ENCODE peak calls at places on chromosomes 12 and 14, in six cellular contexts. F, R, I, J, O and U are unnamed samples.

GRCh38 chr14:74492413-74493342 is at the start of gene NPC2:
- DNase-seq in F (no peak), R (no peak), J (no peak), I (no peak), O (no peak), U (no peak)

GRCh38 chr14:35353409-35354172 is 51.0 kb downstream of the NFKBIA start:
- DNase-seq in R (no peak), O (no peak), F (no peak), J (no peak), I (no peak), U (no peak)

GRCh38 chr14:57833304-57833703 is 32.6 kb downstream of the SLC35F4 start:
- DNase-seq in I (no peak), O (no peak), J (no peak), F (no peak), R (peak; percentile 94), U (no peak)

GRCh38 chr12:102022286-102022685 is 39.5 kb downstream of the WASHC3 start:
- DNase-seq in R (no peak), J (no peak), F (no peak), O (no peak), I (no peak), U (no peak)

GRCh38 chr14:74867673-74868072 is 8.3 kb downstream of the PROX2 start:
- DNase-seq in J (no peak), R (peak; percentile 51), O (no peak), I (no peak), F (no peak), U (peak; percentile 36)

GRCh38 chr12:53052419-53053222 is 2.8 kb downstream of the TNS2 start:
- DNase-seq in O (no peak), R (peak; percentile 63), F (no peak), I (peak; percentile 95), J (no peak), U (no peak)

GRCh38 chr12:39647383-39647782 is 27.8 kb upstream of the ABCD2 start:
- DNase-seq in I (no peak), J (no peak), F (no peak), R (no peak), O (no peak), U (no peak)

GRCh38 chr12:58877243-58877743 is 43.0 kb downstream of the LRIG3 start:
- DNase-seq in J (no peak), I (no peak), O (no peak), R (peak; percentile 100), F (no peak), U (no peak)

GRCh38 chr12:91250273-91250672 is 67.7 kb upstream of the DCN start:
- DNase-seq in O (no peak), F (no peak), J (no peak), I (no peak), R (no peak), U (no peak)

GRCh38 chr14:47674546-47675238 is 713 bp downstream of the MDGA2 start:
- DNase-seq in F (no peak), O (peak; percentile 63), J (peak; percentile 65), I (peak; percentile 55), R (no peak), U (no peak)

GRCh38 chr14:26596722-26597030 is 1.2 kb downstream of the NOVA1 start:
- DNase-seq in O (no peak), J (no peak), I (peak; percentile 65), R (no peak), F (no peak), U (no peak)

GRCh38 chr12:56630180-56630632 is at the start of gene BAZ2A:
- DNase-seq in J (peak; percentile 95), O (peak; percentile 99), I (peak; percentile 97), R (peak; percentile 61), F (no peak), U (peak; percentile 78)

GRCh38 chr12:92771011-92771410 is 68.2 kb downstream of the PLEKHG7 start:
- DNase-seq in R (no peak), F (no peak), O (no peak), I (no peak), J (no peak), U (no peak)

GRCh38 chr14:57897148-57897547 is 31.3 kb upstream of the SLC35F4 start:
- DNase-seq in R (no peak), I (no peak), O (no peak), F (no peak), J (no peak), U (no peak)

GRCh38 chr12:119614705-119615104 is 21.1 kb downstream of the TMEM233 start:
- DNase-seq in J (no peak), R (no peak), O (no peak), I (no peak), F (no peak), U (no peak)

GRCh38 chr14:79294506-79294905 is 916.8 kb downstream of the DIO2 start:
- DNase-seq in I (no peak), O (no peak), F (no peak), R (peak; percentile 42), J (no peak), U (no peak)

GRCh38 chr14:22319526-22320352 is 269.3 kb downstream of the DAD1 start:
- DNase-seq in J (peak; percentile 67), O (peak; percentile 76), R (peak; percentile 23), I (no peak), F (no peak), U (no peak)

GRCh38 chr14:24053548-24054323 is 1.9 kb downstream of the CARMIL3 start:
- DNase-seq in O (no peak), F (no peak), J (no peak), R (no peak), I (peak; percentile 47), U (no peak)

GRCh38 chr12:54040148-54040494 is 7.3 kb downstream of the HOXC5 start:
- DNase-seq in I (no peak), J (no peak), O (no peak), F (no peak), R (no peak), U (no peak)

GRCh38 chr14:91374897-91375747 is 42.5 kb downstream of the CCDC88C start:
- DNase-seq in J (peak; percentile 87), R (no peak), F (no peak), I (no peak), O (peak; percentile 74), U (peak; percentile 66)

GRCh38 chr14:90579088-90579487 is 182.3 kb downstream of the CALM1 start:
- DNase-seq in R (no peak), I (peak; percentile 22), F (no peak), O (no peak), J (no peak), U (no peak)

GRCh38 chr12:93974252-93974651 is 174.1 kb upstream of the PLXNC1 start:
- DNase-seq in J (no peak), F (no peak), I (no peak), R (peak; percentile 25), O (no peak), U (no peak)

GRCh38 chr14:64722842-64723447 is 18.7 kb downstream of the PLEKHG3 start:
- DNase-seq in R (no peak), I (peak; percentile 33), O (no peak), F (no peak), J (no peak), U (no peak)

GRCh38 chr12:117447665-117448366 is 86.4 kb upstream of the NOS1 start:
- DNase-seq in R (no peak), F (no peak), J (no peak), I (no peak), O (no peak), U (no peak)
- H3K4me1 ChIP-seq in R (no peaks in the 10 kb centered on the region), F (no peaks in the 10 kb centered on the region), J (no peaks in the 10 kb centered on the region), I (no peaks in the 10 kb centered on the region), O (no peaks in the 10 kb centered on the region), U (no peaks in the 10 kb centered on the region)

GRCh38 chr14:21258194-21258888 is 10.9 kb downstream of the HNRNPC start:
- DNase-seq in R (no peak), J (no peak), F (no peak), O (no peak), I (no peak), U (no peak)

GRCh38 chr14:21255385-21256101 is 13.7 kb downstream of the HNRNPC start:
- DNase-seq in F (no peak), R (peak; percentile 32), I (no peak), J (no peak), O (no peak), U (no peak)

GRCh38 chr14:21257395-21258193 is 11.6 kb downstream of the HNRNPC start:
- DNase-seq in O (no peak), J (no peak), I (peak; percentile 40), F (no peak), R (no peak), U (no peak)

GRCh38 chr14:21258889-21259787 is 10.1 kb downstream of the HNRNPC start:
- DNase-seq in F (no peak), R (no peak), I (no peak), J (no peak), O (no peak), U (no peak)

DNA sequence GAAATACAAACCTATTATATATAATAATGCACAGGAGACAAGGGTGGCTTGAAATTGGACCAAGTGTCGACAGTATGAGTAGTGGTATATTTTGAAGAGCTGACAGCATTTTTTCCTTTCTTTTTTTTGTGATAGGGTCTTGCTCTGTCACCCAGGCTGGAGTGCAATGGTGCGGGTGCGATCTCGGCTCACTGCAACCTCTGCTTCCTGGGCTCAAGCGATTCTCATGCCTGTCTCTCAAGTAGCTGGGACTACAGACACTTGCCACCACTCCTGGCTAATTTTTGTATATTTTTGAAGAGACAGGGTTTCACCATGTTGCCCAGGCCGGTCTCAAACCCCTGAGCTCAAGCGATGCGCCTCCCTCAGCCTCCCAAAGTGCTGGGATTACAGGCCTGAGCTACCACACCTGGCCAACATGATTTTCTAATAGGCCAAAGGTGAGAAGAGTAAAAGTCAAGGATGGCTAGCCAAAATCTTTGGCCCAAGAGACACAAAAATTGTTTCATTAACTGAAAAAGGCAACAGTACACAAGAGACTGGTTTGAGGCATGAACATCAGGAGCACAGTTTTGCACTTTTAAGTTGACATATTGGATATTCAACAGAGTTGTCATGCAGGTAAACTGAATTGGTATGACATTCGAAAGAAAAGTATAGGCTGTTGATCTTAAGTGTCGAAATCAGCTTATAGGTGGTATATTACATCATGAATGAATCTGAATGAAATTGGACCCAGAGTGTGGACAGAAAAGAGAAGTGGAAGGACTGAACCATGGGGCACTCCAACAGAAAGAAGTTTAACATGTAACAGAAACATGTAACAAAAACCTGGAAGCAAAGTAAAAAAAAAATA is 12.5 kb downstream of the HNRNPC start:
- DNase-seq in F (no peak), O (no peak), I (peak; percentile 36), J (no peak), R (no peak), U (no peak)
- H3K27ac ChIP-seq in F (no peak overlapping the region), O (peak overlapping the region; percentile 57), I (no peak overlapping the region), J (peak overlapping the region; percentile 34), R (no peak overlapping the region), U (no peak overlapping the region)

GRCh38 chr14:88550078-88550477 is 4.7 kb downstream of the PTPN21 start:
- DNase-seq in J (no peak), I (no peak), F (no peak), R (no peak), O (no peak), U (no peak)
- H3K4me3 ChIP-seq in J (no peak overlapping the region), I (no peak overlapping the region), F (no peak overlapping the region), R (no peak overlapping the region), O (no peak overlapping the region), U (no peak overlapping the region)

GRCh38 chr12:14157129-14157747 is 175.8 kb upstream of the GRIN2B start:
- DNase-seq in O (no peak), J (no peak), I (no peak), F (no peak), R (no peak), U (no peak)
- H3K4me1 ChIP-seq in O (peaks cover 6% of the 10 kb centered on the region), J (no peaks in the 10 kb centered on the region), I (no peaks in the 10 kb centered on the region), F (no peaks in the 10 kb centered on the region), R (no peaks in the 10 kb centered on the region), U (no peaks in the 10 kb centered on the region)